ENCODE peak calls at places on chromosomes 12 and 14, in five cellular contexts. Q is tibial nerve, T is ovary, N is psoas muscle, H is tibial artery. X is an unnamed sample.

GRCh38 chr14:44149597-44149996 is 357.5 kb downstream of the FSCB start:
- DNase-seq in Q (no peak), T (no peak), N (no peak), H (no peak), X (peak; percentile 8)

GRCh38 chr14:51219473-51220448 is 20.3 kb upstream of the TMX1 start:
- DNase-seq in Q (peak; percentile 44), T (no peak), N (no peak), H (no peak), X (no peak)

GRCh38 chr12:118120579-118121363 is 15.2 kb upstream of the PEBP1 start:
- DNase-seq in Q (peak; percentile 84), T (peak; percentile 83), N (peak; percentile 73), H (peak; percentile 77), X (peak; percentile 74)

GRCh38 chr12:121797937-121798801 is 4.7 kb upstream of the RHOF start:
- DNase-seq in Q (peak; percentile 41), T (peak; percentile 93), N (peak; percentile 81), H (peak; percentile 91), X (peak; percentile 98)

GRCh38 chr12:62258231-62258630 is 2.0 kb upstream of the USP15 start:
- DNase-seq in Q (no peak), T (no peak), N (no peak), H (no peak), X (no peak)

GRCh38 chr14:61502459-61503093 is 181.2 kb downstream of the PRKCH start:
- DNase-seq in Q (no peak), T (no peak), N (no peak), H (no peak), X (no peak)

GRCh38 chr12:124381454-124382207 is 86.7 kb downstream of the RFLNA start:
- DNase-seq in Q (peak; percentile 91), T (peak; percentile 92), N (peak; percentile 92), H (peak; percentile 98), X (no peak)

GRCh38 chr12:131494141-131494733 is 216.7 kb upstream of the SFSWAP start:
- DNase-seq in Q (no peak), T (no peak), N (no peak), H (no peak), X (no peak)

GRCh38 chr12:87216436-87216835 is 812.8 kb downstream of the C12orf50 start:
- DNase-seq in Q (peak; percentile 43), T (no peak), N (no peak), H (no peak), X (no peak)

GRCh38 chr12:98896938-98897337 is 251.8 kb downstream of the APAF1 start:
- DNase-seq in Q (no peak), T (no peak), N (no peak), H (no peak), X (no peak)

GRCh38 chr12:123808167-123808566 is 46.1 kb downstream of the DNAH10 start:
- DNase-seq in Q (no peak), T (no peak), N (no peak), H (no peak), X (peak; percentile 43)

GRCh38 chr14:64459737-64460136 is 5.6 kb upstream of the AKAP5 start:
- DNase-seq in Q (no peak), T (no peak), N (no peak), H (no peak), X (no peak)

GRCh38 chr14:47929334-47929733 is 253.9 kb upstream of the MDGA2 start:
- DNase-seq in Q (no peak), T (no peak), N (no peak), H (no peak), X (no peak)

GRCh38 chr14:61526405-61527312 is 168.7 kb upstream of the HIF1A start:
- DNase-seq in Q (no peak), T (peak; percentile 22), N (peak; percentile 67), H (no peak), X (no peak)

GRCh38 chr12:132341318-132342050 is 12.1 kb upstream of the GALNT9 start:
- DNase-seq in Q (no peak), T (no peak), N (no peak), H (no peak), X (no peak)

GRCh38 chr12:76554411-76555225 is 5.0 kb downstream of the OSBPL8 start:
- DNase-seq in Q (no peak), T (no peak), N (no peak), H (no peak), X (no peak)

DNA sequence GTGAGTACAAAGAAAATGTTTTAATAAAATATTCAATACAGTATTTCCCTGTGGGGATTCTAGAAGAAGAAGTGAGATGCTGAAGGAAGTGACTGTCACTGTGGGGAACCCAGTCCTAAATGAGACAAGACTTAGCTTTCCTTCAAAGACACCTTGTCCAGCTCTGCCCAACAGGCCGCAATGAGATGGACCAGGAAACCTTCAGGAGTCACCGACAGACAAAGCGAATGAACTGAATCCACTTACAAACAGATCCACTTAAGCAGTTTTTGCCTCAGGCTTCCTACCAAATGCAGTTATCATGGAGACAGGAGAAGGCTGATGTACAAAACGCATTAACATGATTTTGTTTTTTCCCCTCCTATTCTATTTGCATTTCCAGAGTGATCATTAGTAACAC is 9.6 kb downstream of the KCNJ8 start:
- DNase-seq in Q (no peak), T (no peak), N (no peak), H (no peak), X (peak; percentile 56)
- H3K4me1 ChIP-seq in Q (no peaks in the 10 kb centered on the region), T (no peaks in the 10 kb centered on the region), N (no peaks in the 10 kb centered on the region), H (no peaks in the 10 kb centered on the region), X (peaks cover 17% of the 10 kb centered on the region)

DNA sequence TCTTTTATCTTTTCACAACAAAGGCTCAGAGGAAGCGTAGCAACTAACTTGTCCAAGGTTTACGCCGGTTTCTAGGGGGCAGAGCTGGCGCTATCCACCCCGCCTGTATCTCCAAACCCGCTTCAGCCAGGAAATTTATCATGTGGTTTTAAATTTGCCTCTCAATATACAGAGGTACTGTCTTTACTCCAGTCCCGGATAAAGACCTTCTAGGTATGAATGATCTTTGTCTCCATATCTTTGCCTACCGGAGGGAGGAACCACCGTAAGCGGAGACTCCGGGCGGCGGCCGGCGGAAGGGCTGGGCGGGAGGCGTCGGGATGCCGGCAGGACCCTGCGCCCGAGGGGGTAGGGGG is 693 bp upstream of the RIMKLB start:
- DNase-seq in Q (no peak), T (no peak), N (no peak), H (no peak), X (no peak)
- TF ChIP-seq CTCF in Q (peak; percentile 25), T (no peak), N (no peak), H (no peak), X (no peak)

DNA sequence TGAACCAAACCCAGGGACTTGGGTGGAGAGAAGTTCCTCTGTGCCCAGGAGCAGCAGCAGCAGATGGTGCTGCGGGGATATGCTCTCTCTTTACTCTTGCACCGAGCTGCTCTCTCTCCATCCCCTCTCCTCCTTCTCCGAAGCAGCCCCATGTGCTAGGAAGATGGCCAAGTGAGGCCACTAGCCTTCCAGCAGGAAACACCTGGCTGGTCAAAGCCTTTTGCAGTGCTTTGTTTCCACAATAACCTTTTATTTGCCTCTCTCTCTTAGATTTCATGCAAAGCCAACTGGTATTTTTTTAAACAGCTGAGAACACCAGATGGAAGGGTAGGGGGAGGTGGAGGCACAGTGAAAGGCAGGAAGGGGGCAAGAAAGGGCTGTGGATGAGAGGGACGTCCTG is 78.8 kb downstream of the EMP1 start:
- DNase-seq in Q (no peak), T (no peak), N (no peak), H (no peak), X (no peak)
- H3K27me3 ChIP-seq in Q (peaks cover 3% of the 10 kb centered on the region), T (no peaks in the 10 kb centered on the region), N (peaks cover 29% of the 10 kb centered on the region), H (no peaks in the 10 kb centered on the region), X (peaks cover 70% of the 10 kb centered on the region)

GRCh38 chr12:66500841-66501240 is 178.0 kb downstream of the GRIP1 start:
- DNase-seq in Q (no peak), T (no peak), N (no peak), H (no peak), X (no peak)

GRCh38 chr12:66502911-66503310 is 176.0 kb downstream of the GRIP1 start:
- DNase-seq in Q (no peak), T (no peak), N (no peak), H (no peak), X (no peak)

GRCh38 chr12:66497000-66497897 is 181.6 kb downstream of the GRIP1 start:
- DNase-seq in Q (no peak), T (no peak), N (no peak), H (no peak), X (no peak)

GRCh38 chr12:66496595-66496994 is 182.3 kb downstream of the GRIP1 start:
- DNase-seq in Q (no peak), T (no peak), N (no peak), H (no peak), X (no peak)

DNA sequence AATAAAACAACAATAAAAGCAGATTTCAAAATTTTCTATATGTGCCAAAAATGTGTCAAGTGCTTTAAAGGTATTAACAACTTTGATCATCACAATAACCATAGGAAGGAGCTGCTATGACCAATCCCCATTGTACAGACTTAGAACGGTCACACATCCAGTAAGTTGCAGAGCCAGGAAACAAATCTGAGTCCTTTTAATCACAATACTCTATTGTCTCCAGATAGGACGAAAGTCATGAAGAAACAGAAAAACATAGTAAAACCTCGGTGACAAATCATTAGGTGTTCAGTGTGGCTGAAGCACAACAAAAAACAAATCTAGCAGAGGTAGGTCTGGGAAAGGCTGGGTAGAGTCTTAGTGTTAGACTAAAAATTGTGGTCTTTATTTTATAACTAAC is 178.8 kb downstream of the GRIP1 start:
- DNase-seq in Q (no peak), T (no peak), N (no peak), H (no peak), X (no peak)
- H3K4me1 ChIP-seq in Q (no peaks in the 10 kb centered on the region), T (no peaks in the 10 kb centered on the region), N (no peaks in the 10 kb centered on the region), H (no peaks in the 10 kb centered on the region), X (no peaks in the 10 kb centered on the region)

GRCh38 chr12:53078425-53079225 is 565 bp downstream of the SPRYD3 start:
- DNase-seq in Q (no peak), T (no peak), N (no peak), H (peak; percentile 61), X (no peak)
- TF ChIP-seq CTCF in Q (peak; percentile 8), T (no peak), N (no peak), H (no peak), X (no peak)

GRCh38 chr12:111105294-111105693 is 184.9 kb upstream of the MYL2 start:
- DNase-seq in Q (no peak), T (no peak), N (no peak), H (no peak), X (no peak)

GRCh38 chr12:111101003-111101402 is 180.6 kb upstream of the MYL2 start:
- DNase-seq in Q (no peak), T (no peak), N (no peak), H (no peak), X (no peak)

GRCh38 chr12:111102062-111102735 is 181.8 kb upstream of the MYL2 start:
- DNase-seq in Q (no peak), T (no peak), N (no peak), H (no peak), X (no peak)

GRCh38 chr12:111100554-111100953 is 180.2 kb upstream of the MYL2 start:
- DNase-seq in Q (no peak), T (no peak), N (no peak), H (no peak), X (no peak)

DNA sequence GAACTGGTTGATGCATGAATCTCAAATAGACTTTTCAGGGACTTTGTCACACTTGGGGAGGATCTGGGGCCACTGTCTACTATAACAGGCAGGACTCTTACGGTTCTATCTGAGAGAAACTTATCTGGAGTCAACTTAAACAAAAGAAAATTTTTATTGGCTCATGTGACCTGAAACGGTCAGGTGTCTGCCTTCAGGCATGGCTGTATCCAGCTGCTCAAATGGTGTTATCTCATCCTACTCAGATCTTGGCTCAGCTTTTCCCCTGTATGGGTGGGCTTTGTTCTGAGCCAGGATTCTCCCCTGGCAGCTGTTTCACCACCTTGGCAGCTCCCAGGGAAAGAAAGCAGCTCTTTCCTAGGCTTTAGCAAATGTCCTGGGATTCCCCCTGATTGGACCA is 183.2 kb upstream of the MYL2 start:
- DNase-seq in Q (no peak), T (no peak), N (no peak), H (no peak), X (no peak)
- H3K27me3 ChIP-seq in Q (no peaks in the 10 kb centered on the region), T (no peaks in the 10 kb centered on the region), N (peaks cover 4% of the 10 kb centered on the region), H (no peaks in the 10 kb centered on the region), X (no peaks in the 10 kb centered on the region)

GRCh38 chr14:104796682-104797081 is 1.1 kb upstream of the AKT1 start:
- DNase-seq in Q (no peak), T (no peak), N (no peak), H (no peak), X (no peak)
- H3K4me1 ChIP-seq in Q (peaks cover 78% of the 10 kb centered on the region), T (peaks cover 20% of the 10 kb centered on the region), N (peaks cover 37% of the 10 kb centered on the region), H (peaks cover 72% of the 10 kb centered on the region), X (peaks cover 20% of the 10 kb centered on the region)